ENCODE peak calls at places on chromosomes 3 and 15, in four cellular contexts. K, A, U and R are unnamed samples.
A peak's percentile ranks its signal among the peaks of the same experiment; 100 is the strongest.

GRCh38 chr3:27431116-27431515 is 53.1 kb downstream of the SLC4A7 start:
- DNase-seq in K (no peak), A (no peak), U (no peak), R (no peak)

GRCh38 chr3:33908209-33908851 is 109.9 kb downstream of the PDCD6IP start:
- DNase-seq in K (no peak), A (no peak), U (no peak), R (no peak)

GRCh38 chr3:15281817-15282216 is 50.6 kb downstream of the SH3BP5 start:
- DNase-seq in K (no peak), A (no peak), U (no peak), R (no peak)

GRCh38 chr3:119559441-119559963 is at the start of gene CD80:
- DNase-seq in K (peak; percentile 33), A (peak; percentile 14), U (peak; percentile 49), R (no peak)

GRCh38 chr15:25437751-25438600 is 848 bp downstream of the UBE3A start:
- DNase-seq in K (peak; percentile 40), A (peak; percentile 27), U (peak; percentile 51), R (peak; percentile 9)

GRCh38 chr3:171257251-171258179 is 202.7 kb downstream of the TNIK start:
- DNase-seq in K (no peak), A (no peak), U (no peak), R (no peak)

GRCh38 chr3:68648494-68648893 is 283.9 kb downstream of the TAFA4 start:
- DNase-seq in K (no peak), A (no peak), U (no peak), R (no peak)

GRCh38 chr3:100231668-100232067 is 29.1 kb upstream of the TBC1D23 start:
- DNase-seq in K (no peak), A (no peak), U (no peak), R (no peak)

GRCh38 chr15:92681141-92681622 is 25.6 kb upstream of the FAM174B start:
- DNase-seq in K (no peak), A (no peak), U (no peak), R (no peak)

GRCh38 chr3:25854635-25855034 is 64.7 kb downstream of the OXSM start:
- DNase-seq in K (no peak), A (no peak), U (no peak), R (no peak)

GRCh38 chr15:65069179-65069578 is 1.4 kb upstream of the RASL12 start:
- DNase-seq in K (no peak), A (no peak), U (no peak), R (no peak)

GRCh38 chr3:64595253-64595694 is 92.5 kb downstream of the ADAMTS9 start:
- DNase-seq in K (no peak), A (no peak), U (no peak), R (no peak)

GRCh38 chr15:58797505-58797904 is 26.4 kb downstream of the MINDY2 start:
- DNase-seq in K (no peak), A (no peak), U (no peak), R (no peak)

GRCh38 chr3:122929576-122930365 is 97.8 kb downstream of the SEMA5B start:
- DNase-seq in K (no peak), A (no peak), U (no peak), R (no peak)

GRCh38 chr3:179811321-179812095 is 158.7 kb downstream of the USP13 start:
- DNase-seq in K (no peak), A (no peak), U (no peak), R (no peak)

GRCh38 chr3:151276038-151277027 is 2.0 kb downstream of the P2RY14 start:
- DNase-seq in K (no peak), A (peak; percentile 4), U (no peak), R (no peak)